ENCODE peak calls at places on chromosome 10, in ten cellular contexts. I, H, Z, F, J, T, S, Q, Y and M are unnamed samples.

GRCh38 chr10:103598654-103599115 is 105.2 kb downstream of the NEURL1 start:
- DNase-seq in T (peak), Y (peak), S (no peak), H (peak), I (no peak), J (no peak), Z (peak), F (peak), Q (peak), M (peak)

GRCh38 chr10:122294006-122294405 is 22.9 kb downstream of the BTBD16 start:
- DNase-seq in S (no peak), T (no peak), F (peak), Q (no peak), Z (no peak), Y (no peak), H (no peak), J (no peak), I (no peak), M (no peak)

GRCh38 chr10:106705576-106706526 is 458.7 kb downstream of the SORCS1 start:
- DNase-seq in Y (peak), S (peak), J (no peak), T (peak), Q (peak), I (no peak), Z (peak), H (peak), F (peak), M (peak)

GRCh38 chr10:16965740-16966447 is 148.7 kb upstream of the RSU1 start:
- DNase-seq in S (no peak), F (peak), T (no peak), Q (peak), H (no peak), I (no peak), J (no peak), Y (peak), Z (no peak), M (no peak)

GRCh38 chr10:97230146-97230545 is 44.4 kb upstream of the SLIT1 start:
- DNase-seq in Q (peak), F (no peak), I (no peak), Y (no peak), S (no peak), J (no peak), Z (no peak), T (no peak), H (no peak), M (no peak)

GRCh38 chr10:102918817-102919236 is 733 bp downstream of the CNNM2 start:
- DNase-seq in H (peak), T (peak), S (no peak), Y (no peak), Z (no peak), Q (no peak), F (no peak), J (no peak), I (peak), M (no peak)

GRCh38 chr10:105063796-105064195 is 422.7 kb downstream of the SORCS3 start:
- DNase-seq in Y (peak), J (no peak), Z (peak), I (no peak), S (peak), H (no peak), T (peak), Q (peak), F (peak), M (no peak)

GRCh38 chr10:113301342-113301984 is 251.4 kb upstream of the HABP2 start:
- DNase-seq in S (no peak), Y (no peak), Z (peak), H (no peak), T (no peak), I (no peak), F (no peak), J (no peak), Q (no peak), M (no peak)

GRCh38 chr10:475709-476457 is 213.6 kb downstream of the DIP2C start:
- DNase-seq in H (no peak), I (no peak), Q (no peak), Y (no peak), Z (no peak), T (no peak), S (no peak), J (no peak), F (no peak), M (no peak)

GRCh38 chr10:110413903-110414562 is 83.7 kb upstream of the DUSP5 start:
- DNase-seq in F (no peak), J (peak), H (no peak), T (no peak), Y (no peak), I (no peak), Q (peak), Z (no peak), S (no peak), M (no peak)

GRCh38 chr10:46555713-46556514 is 544 bp downstream of the GPRIN2 start:
- DNase-seq in F (peak), S (peak), Z (peak), H (peak), Y (no peak), T (no peak), Q (no peak), J (no peak), I (no peak), M (no peak)

GRCh38 chr10:75736889-75737610 is 305.6 kb downstream of the LRMDA start:
- DNase-seq in T (no peak), S (no peak), J (no peak), I (no peak), F (no peak), Z (no peak), Y (no peak), Q (no peak), H (no peak), M (no peak)